ENCODE peak calls at places on chromosomes 11 and 22, in nine cellular contexts. T is prostate gland, J is Peyer's patch, Y is sigmoid colon, H is HCT116, V is adrenal gland, X is body of pancreas, C is uterus, S is tibial nerve. O is an unnamed sample. For H3K27me3 and H3K4me1, the result is how much of the 10 kb centered on the place peaks cover.

GRCh38 chr22:26901228-26901816 is 243.9 kb downstream of the MIAT start:
- DNase-seq in X (no peak), S (no peak), T (no peak), V (peak), C (no peak), J (no peak), Y (no peak), H (no peak), O (no peak)

GRCh38 chr11:19183641-19184040 is 18.1 kb downstream of the CSRP3 start:
- DNase-seq in T (no peak), X (no peak), J (no peak), H (no peak), S (no peak), Y (no peak), C (no peak), V (no peak), O (no peak)

GRCh38 chr22:32852346-32853251 is 51.1 kb downstream of the TIMP3 start:
- DNase-seq in V (peak), S (peak), Y (peak), T (peak), J (no peak), H (no peak), X (peak), C (peak), O (no peak)

GRCh38 chr11:19574916-19575315 is 137.7 kb upstream of the NAV2 start:
- DNase-seq in J (no peak), C (no peak), H (no peak), X (no peak), Y (no peak), T (no peak), S (no peak), V (no peak), O (no peak)

GRCh38 chr11:74641905-74642304 is 49.5 kb downstream of the POLD3 start:
- DNase-seq in C (peak), V (no peak), S (no peak), T (no peak), H (no peak), Y (no peak), J (no peak), X (peak), O (no peak)

GRCh38 chr11:47433991-47434786 is 8.0 kb upstream of the PSMC3 start:
- DNase-seq in C (peak), V (peak), Y (peak), T (peak), X (peak), S (no peak), J (no peak), H (no peak), O (peak)

GRCh38 chr11:61870429-61871039 is 20.8 kb downstream of the FADS3 start:
- DNase-seq in J (no peak), Y (no peak), T (no peak), V (no peak), H (no peak), X (no peak), S (no peak), C (no peak), O (no peak)

GRCh38 chr22:23204541-23205157 is 24.3 kb downstream of the BCR start:
- DNase-seq in S (no peak), J (no peak), T (no peak), H (no peak), V (peak), Y (peak), C (peak), X (peak), O (peak)

GRCh38 chr11:133814588-133814987 is 30.7 kb downstream of the SPATA19 start:
- DNase-seq in H (no peak), C (no peak), S (no peak), J (no peak), Y (no peak), T (no peak), X (no peak), V (no peak), O (no peak)

GRCh38 chr11:130858215-130858614 is 58.1 kb downstream of the SNX19 start:
- DNase-seq in C (no peak), J (no peak), X (peak), H (peak), V (no peak), Y (no peak), S (no peak), T (no peak), O (no peak)

GRCh38 chr11:11842426-11843008 is 745 bp downstream of the USP47 start:
- DNase-seq in H (peak), J (no peak), T (peak), C (no peak), Y (peak), S (no peak), X (peak), V (peak), O (no peak)

GRCh38 chr11:86183694-86184093 is 60.9 kb upstream of the EED start:
- DNase-seq in C (no peak), V (no peak), J (no peak), H (no peak), T (no peak), Y (no peak), S (no peak), X (no peak), O (no peak)

GRCh38 chr11:47109051-47109791 is 67.5 kb downstream of the ARFGAP2 start:
- DNase-seq in H (no peak), C (no peak), V (no peak), Y (no peak), T (no peak), X (no peak), J (no peak), S (no peak), O (no peak)

GRCh38 chr11:85813721-85814120 is 2.8 kb upstream of the SYTL2 start:
- DNase-seq in C (no peak), J (peak), V (no peak), S (no peak), X (no peak), H (no peak), T (no peak), Y (no peak), O (no peak)

GRCh38 chr11:10761085-10761698 is 10.1 kb downstream of the CTR9 start:
- DNase-seq in V (no peak), Y (no peak), X (no peak), C (no peak), J (no peak), S (no peak), T (no peak), H (no peak), O (no peak)

GRCh38 chr22:49810363-49811013 is 17.2 kb downstream of the BRD1 start:
- DNase-seq in V (no peak), H (no peak), C (no peak), X (no peak), J (no peak), Y (peak), S (no peak), T (no peak), O (no peak)

GRCh38 chr11:96238563-96239166 is 104.3 kb downstream of the MAML2 start:
- DNase-seq in J (no peak), C (no peak), T (no peak), V (no peak), Y (no peak), S (no peak), X (no peak), H (no peak), O (no peak)

GRCh38 chr11:101706541-101706940 is 122.7 kb upstream of the TRPC6 start:
- DNase-seq in Y (no peak), H (no peak), J (no peak), X (no peak), C (no peak), V (no peak), S (no peak), T (no peak), O (no peak)

GRCh38 chr11:1714908-1715885 is 18.2 kb downstream of the KRTAP5-6 start:
- DNase-seq in X (no peak), V (no peak), Y (no peak), C (no peak), J (no peak), H (no peak), S (no peak), T (no peak), O (no peak)

GRCh38 chr11:19723572-19724342 is 11.1 kb downstream of the NAV2 start:
- DNase-seq in T (peak), C (no peak), S (no peak), V (peak), J (no peak), Y (peak), H (peak), X (peak), O (peak)

GRCh38 chr11:43920598-43921419 is 21.6 kb upstream of the C11orf96 start:
- DNase-seq in Y (peak), X (peak), C (peak), T (no peak), H (peak), S (peak), V (peak), J (no peak), O (no peak)

GRCh38 chr11:16336721-16337120 is 19.6 kb downstream of the SOX6 start:
- DNase-seq in H (no peak), X (no peak), J (no peak), V (no peak), S (no peak), T (no peak), C (no peak), Y (no peak), O (no peak)

DNA sequence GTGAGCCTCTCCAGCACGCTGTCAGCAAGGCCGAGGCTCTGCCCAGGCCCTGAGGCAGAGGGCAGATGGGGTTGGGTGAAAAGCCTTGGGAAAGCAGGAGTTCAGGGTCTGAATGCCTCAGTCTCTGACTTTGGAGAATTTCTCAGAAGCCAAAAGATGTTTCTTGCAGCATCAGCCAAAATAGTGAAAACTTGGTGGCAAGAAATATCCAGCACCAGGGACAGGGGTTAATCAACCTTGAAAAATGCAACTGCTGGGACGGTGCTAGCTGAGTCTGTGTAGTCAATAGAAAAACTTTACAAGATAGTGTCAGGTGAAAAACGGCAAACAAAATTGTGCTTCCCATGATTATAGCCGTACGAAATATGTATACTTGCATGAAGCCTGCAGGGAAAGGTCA is 1.4 kb upstream of the ABCC8 start:
- DNase-seq in V (no peak), S (no peak), C (no peak), X (no peak), H (no peak), J (no peak), T (no peak), Y (no peak), O (no peak)
- H3K27me3 ChIP-seq in V (under half), S (under half), C (under half), X (under half), H (under half), J (under half), T (under half), Y (under half), O (under half)

GRCh38 chr11:562046-562645 is 1.4 kb downstream of the RASSF7 start:
- DNase-seq in H (no peak), X (no peak), S (no peak), J (no peak), V (no peak), T (no peak), Y (no peak), C (no peak), O (no peak)

GRCh38 chr11:559020-559620 is 1.4 kb downstream of the LMNTD2 start:
- DNase-seq in J (no peak), Y (no peak), V (no peak), S (no peak), X (no peak), C (no peak), H (no peak), T (no peak), O (peak)

GRCh38 chr11:561148-562003 is 606 bp downstream of the RASSF7 start:
- DNase-seq in S (no peak), V (no peak), H (no peak), J (peak), Y (no peak), C (no peak), T (no peak), X (peak), O (peak)

GRCh38 chr11:559712-560304 is 730 bp downstream of the LMNTD2 start:
- DNase-seq in S (no peak), Y (no peak), H (peak), T (no peak), C (no peak), X (peak), J (peak), V (no peak), O (peak)

GRCh38 chr11:560305-561147 is at the start of the genes LMNTD2 and RASSF7:
- DNase-seq in T (peak), H (peak), V (peak), X (peak), Y (peak), S (peak), C (peak), J (peak), O (peak)
- TF ChIP-seq POLR2A in T (peak), H (no peak), V (peak), X (peak), Y (peak), S (no peak), C (peak), J (peak), O (peak)

DNA sequence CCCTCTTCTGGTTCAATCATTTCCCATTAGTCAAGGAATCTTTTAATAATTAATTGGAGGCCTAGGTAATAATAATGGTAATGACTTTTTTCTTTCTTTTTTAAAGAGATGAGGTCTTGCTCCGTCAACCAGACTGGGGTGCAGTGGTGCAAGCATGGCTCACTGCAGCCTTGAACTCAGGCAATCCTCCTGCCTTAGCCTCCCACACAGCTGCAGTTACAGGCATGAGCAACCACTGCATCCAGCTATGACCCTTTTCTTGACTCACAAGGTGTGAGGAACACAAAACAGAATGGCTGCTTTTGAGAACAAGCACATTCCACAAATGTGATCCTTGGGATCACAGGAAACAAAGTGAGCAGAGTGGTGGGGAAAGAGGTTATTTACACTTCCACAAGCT is 3.6 kb downstream of the POLDIP3 start:
- DNase-seq in T (no peak), C (no peak), X (no peak), J (no peak), Y (no peak), H (no peak), S (no peak), V (no peak), O (no peak)
- H3K4me1 ChIP-seq in T (under half), C (under half), X (half or more), J (under half), Y (half or more), H (half or more), S (under half), V (half or more), O (under half)

DNA sequence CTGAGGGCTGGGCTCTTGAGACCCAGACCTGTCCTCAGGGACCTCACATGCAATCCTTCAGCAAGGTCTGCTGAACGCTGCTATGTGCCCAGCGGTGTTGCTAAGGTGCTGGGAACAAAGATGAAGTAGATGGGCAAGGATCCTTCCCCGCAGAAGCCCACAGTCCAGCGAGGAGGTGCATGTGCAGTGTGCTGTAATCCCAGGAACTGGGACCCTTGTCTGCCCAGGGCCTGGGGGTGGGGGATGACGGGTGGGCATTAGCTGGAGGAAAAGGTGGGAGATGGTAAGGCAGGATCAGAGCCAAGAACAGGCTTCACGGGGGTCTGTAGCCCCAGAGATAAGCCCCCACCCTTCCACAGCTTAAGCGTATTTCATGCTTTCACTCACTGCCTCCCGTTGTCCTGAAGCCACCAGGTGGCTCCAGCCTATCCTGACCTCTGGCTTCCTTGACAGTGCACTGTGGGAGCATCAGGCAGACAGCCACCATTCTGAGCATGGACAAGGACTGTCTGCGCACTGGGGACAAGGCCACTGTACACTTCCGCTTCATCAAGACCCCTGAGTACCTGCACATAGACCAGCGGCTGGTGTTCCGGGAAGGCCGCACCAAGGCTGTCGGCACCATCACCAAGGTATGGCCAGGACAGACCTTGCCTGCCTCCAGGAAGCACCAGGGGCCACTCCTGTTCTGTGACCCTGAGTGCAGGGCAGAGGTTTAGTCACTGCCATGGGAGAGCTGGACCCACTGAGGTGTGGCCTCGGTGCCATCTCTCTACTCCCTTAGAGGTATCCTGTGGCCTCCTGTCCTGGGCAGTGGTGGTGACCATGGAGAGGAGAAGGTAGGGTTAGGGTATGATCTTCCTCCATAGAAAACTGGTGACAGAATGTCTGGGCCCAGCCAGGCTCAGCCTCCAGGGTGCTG is 22.0 kb downstream of the GTPBP1 start:
- DNase-seq in J (no peak), X (no peak), H (no peak), Y (peak), V (no peak), S (no peak), T (no peak), C (no peak), O (no peak)
- H3K27me3 ChIP-seq in J (under half), X (under half), H (under half), Y (under half), V (under half), S (under half), T (under half), C (under half), O (under half)

O was measured in right lobe of liver.